ENCODE peak calls at places on chromosomes 12 and 14, in seven cellular contexts. J, M, Z, I, C, F and T are unnamed samples.

GRCh38 chr14:44438936-44439335 is 68.1 kb downstream of the FSCB start:
- DNase-seq in J (no peak), M (no peak), Z (no peak), C (no peak), I (no peak), F (no peak), T (no peak)

GRCh38 chr12:2719405-2719804 is 75.4 kb upstream of the FKBP4 start:
- DNase-seq in M (no peak), F (no peak), Z (no peak), I (no peak), C (no peak), J (no peak), T (no peak)

GRCh38 chr14:94770251-94770749 is 387 bp upstream of the GSC start:
- DNase-seq in F (no peak), J (peak), Z (no peak), C (no peak), M (no peak), I (no peak), T (no peak)

GRCh38 chr12:51753980-51754675 is 94.4 kb downstream of the FIGNL2 start:
- DNase-seq in Z (no peak), F (no peak), J (no peak), M (no peak), I (no peak), C (no peak), T (no peak)

GRCh38 chr14:95250936-95251335 is 68.8 kb downstream of the CLMN start:
- DNase-seq in C (no peak), Z (no peak), F (no peak), J (no peak), M (no peak), I (no peak), T (no peak)

GRCh38 chr12:18160901-18161300 is 70.9 kb upstream of the RERGL start:
- DNase-seq in J (no peak), F (no peak), C (no peak), Z (no peak), M (no peak), I (no peak), T (no peak)

GRCh38 chr12:118357327-118358007 is 15.2 kb downstream of the TAOK3 start:
- DNase-seq in J (peak), Z (peak), C (no peak), I (peak), M (peak), F (peak), T (no peak)

GRCh38 chr14:86766469-86766868 is 1226.5 kb downstream of the GALC start:
- DNase-seq in F (no peak), Z (no peak), M (no peak), I (no peak), C (no peak), J (no peak), T (no peak)

GRCh38 chr14:22333408-22334274 is 255.4 kb downstream of the DAD1 start:
- DNase-seq in F (peak), M (peak), Z (peak), J (peak), C (no peak), I (peak), T (peak)

GRCh38 chr14:69300601-69301221 is 40.8 kb downstream of the GALNT16 start:
- DNase-seq in J (no peak), I (no peak), F (no peak), C (no peak), M (no peak), Z (no peak), T (no peak)

GRCh38 chr12:39124768-39125167 is 219.4 kb upstream of the CPNE8 start:
- DNase-seq in Z (no peak), C (no peak), M (no peak), I (no peak), F (no peak), J (no peak), T (no peak)

GRCh38 chr12:15152864-15153263 is 68.4 kb downstream of the RERG start:
- DNase-seq in Z (no peak), F (no peak), I (no peak), J (peak), M (no peak), C (no peak), T (no peak)

GRCh38 chr14:51568366-51568765 is 83.3 kb upstream of the FRMD6 start:
- DNase-seq in J (no peak), C (no peak), F (no peak), Z (no peak), I (no peak), M (no peak), T (no peak)

GRCh38 chr14:54902521-54903420 is at the start of gene GCH1:
- DNase-seq in Z (peak), M (peak), C (no peak), J (peak), I (peak), F (peak), T (peak)
- TF ChIP-seq POLR2A in Z (peak), M (peak), C (peak), J (peak), I (peak), F (peak), T (peak)

DNA sequence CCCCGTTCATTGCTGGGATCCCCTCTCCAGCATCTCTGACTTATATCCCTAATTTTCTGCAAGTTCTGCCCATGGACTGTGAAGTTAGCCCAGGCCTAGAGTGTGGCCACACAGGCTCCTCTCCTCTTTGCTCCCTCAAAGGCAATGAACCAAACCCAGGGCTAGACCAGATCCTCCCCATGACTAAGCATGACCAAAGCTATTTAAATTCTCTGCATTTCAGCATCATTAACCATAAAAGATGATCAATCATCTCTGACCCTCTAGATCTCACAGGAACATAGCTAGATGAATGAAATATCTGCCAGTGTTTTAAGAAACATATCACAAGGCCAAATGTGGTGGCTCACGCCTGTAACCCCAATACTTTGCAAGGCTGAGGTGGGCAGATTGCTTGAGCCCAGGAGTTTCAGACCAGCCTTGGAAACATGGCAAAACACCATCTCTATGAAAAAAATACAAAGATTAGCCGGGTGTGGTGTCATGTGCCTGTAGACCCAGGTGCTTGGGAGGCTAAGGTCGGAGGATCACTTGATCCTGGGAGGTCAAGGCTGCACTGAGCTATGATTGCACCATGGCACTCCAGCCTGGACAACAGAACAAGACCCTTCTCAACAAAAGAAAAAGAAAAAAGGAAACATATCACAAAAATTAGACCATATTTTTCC is 2.2 kb upstream of the KRT3 start:
- DNase-seq in M (no peak), F (no peak), J (peak), C (no peak), I (no peak), Z (no peak), T (peak)
- TF ChIP-seq POLR2A in M (no peak), F (no peak), J (no peak), C (no peak), I (no peak), Z (no peak), T (no peak)

GRCh38 chr12:102169922-102170698 is 27.5 kb downstream of the PMCH start:
- DNase-seq in J (peak), F (peak), C (no peak), I (no peak), Z (no peak), M (no peak), T (no peak)
- TF ChIP-seq POLR2A in J (no peak), F (no peak), C (no peak), I (no peak), Z (no peak), M (no peak), T (no peak)

DNA sequence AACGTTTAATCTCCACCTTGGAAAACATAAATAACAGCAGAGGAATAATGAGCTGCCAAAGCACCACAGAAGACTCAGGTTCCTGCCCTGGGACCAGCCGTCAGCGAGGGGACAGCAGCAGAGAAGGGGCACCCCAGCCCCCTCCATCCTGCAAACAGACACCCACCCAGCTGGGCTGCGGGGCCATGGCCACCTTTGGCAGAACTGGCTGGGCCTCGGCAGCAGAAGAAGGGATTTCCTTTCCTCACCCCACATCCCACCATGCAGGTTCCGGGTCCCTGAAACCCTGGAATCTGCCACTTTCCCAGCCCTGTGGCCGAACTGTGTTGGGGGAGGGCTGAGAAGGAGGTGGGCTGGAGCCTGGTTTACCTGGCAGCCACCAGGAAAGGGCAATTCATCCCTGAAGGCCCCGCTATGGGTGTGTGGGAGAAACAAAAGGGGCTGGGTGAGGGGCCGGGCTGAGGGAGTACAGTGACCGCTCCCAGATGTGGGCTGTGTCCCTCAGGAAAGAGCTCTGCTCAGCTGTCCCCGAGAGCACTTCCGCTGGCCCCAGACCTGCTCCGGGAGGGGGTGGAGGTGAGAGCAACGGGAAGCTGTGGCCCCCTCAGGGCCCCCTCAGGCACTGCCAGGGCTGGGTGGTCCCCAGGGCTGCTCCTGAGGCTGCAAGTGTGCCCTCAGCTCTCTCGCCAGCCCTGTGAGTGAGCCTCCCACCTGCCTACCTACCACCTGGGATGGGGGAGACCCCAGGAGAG is 3.8 kb downstream of the PGF start:
- DNase-seq in I (no peak), C (no peak), M (no peak), Z (no peak), J (no peak), F (no peak), T (no peak)
- TF ChIP-seq POLR2A in I (no peak), C (no peak), M (no peak), Z (no peak), J (no peak), F (no peak), T (no peak)

DNA sequence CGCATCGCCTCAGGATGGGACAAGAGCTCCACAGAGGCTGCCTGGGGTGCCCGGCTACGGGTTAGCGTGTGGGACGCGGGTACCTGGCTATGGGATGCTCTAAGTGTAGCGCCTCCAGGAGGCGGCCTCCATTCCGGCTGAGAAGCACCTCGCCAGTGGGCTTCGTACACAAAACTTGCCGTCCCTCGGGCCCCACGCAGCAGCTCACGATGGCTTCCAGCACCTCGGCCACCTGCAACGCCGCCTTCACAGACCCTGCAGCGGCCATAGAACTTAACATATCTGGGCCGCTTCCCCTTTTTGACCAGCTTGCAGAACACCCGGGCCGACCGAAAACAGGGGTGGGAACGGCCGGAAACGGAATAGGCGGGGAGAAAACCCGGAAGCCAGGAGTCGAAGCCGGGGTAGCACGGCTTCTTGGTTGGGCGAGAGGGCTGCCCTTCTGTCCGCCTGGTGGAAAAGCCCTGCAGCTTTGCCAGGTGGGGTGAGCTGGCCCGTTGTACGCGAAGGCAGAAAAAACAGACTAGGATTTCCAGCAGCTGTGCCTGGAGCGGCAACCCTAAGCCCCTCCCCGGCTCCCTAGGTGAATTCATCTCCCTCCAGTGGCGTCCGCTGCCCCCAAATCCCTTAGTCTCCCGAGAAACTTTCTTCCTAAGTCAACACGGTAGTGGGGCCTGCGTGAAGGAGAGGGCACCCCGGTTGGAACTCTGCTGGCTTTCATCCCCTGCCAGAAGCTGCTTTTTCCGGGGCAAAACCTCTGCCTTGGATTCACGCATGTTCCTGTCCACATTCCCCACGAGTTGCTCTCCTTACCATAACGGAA is at the start of gene BBS10:
- DNase-seq in C (peak), M (peak), Z (peak), F (peak), J (peak), I (peak), T (peak)
- TF ChIP-seq POLR2A in C (peak), M (peak), Z (peak), F (no peak), J (no peak), I (no peak), T (peak)

DNA sequence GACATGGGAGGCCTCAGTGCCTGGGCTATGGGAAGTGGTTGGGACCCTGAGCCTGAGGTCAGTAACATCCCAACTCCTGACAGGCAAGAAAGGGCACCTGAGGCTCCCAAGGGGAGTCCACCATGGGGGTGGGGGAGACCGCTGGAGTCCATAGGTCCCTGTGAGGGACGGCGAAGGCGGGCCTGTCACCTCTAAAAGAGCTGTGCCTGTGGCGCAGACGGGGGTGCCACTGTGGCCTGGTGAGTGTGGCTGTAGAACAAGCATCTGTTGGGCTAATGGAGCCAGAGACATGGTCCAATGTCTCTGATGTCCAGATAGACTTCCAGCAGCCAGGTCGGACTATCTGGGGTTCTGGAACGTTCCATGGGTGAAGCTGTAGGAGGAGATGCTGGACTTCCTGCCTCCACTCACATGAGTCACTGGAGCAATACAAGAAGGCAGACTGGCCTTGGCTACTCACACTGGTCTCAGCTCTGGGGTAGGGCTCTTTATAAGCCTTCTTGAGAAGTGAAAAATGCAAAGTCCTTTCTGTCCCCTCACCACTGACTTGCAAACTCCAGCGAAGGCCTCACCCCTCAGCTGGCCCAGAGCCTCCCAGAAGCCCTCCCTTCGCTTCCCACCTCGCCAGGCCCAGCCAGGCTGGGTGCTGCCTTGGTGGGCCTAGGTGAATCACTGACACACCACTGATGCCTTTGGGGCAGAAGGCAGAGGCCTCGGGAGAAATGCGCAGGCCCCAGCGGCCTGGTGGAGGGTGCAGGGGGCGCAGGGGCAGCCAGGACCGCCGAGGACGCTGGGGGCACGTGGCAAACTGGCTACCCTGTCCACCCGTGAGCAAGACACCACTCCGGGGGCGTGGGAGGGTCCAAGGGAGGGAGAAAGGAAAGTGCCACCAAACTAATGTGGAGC is 1.1 kb upstream of the TRAF3 start:
- DNase-seq in F (peak), M (peak), Z (peak), C (no peak), J (peak), I (peak), T (peak)
- TF ChIP-seq POLR2A in F (no peak), M (peak), Z (no peak), C (no peak), J (peak), I (no peak), T (no peak)